ENCODE peak calls at places on chromosomes 5 and 9, in ten cellular contexts. One of them, this sample, is unnamed.

GRCh38 chr5:14775857-14776256 is 95.7 kb downstream of the ANKH start:
- DNase-seq in endothelial cell of umbilical vein: peak
- DNase-seq in chondrocyte: no peak
- DNase-seq in PC-9: peak
- DNase-seq in astrocyte of the spinal cord: peak
- DNase-seq in colonic mucosa: peak
- DNase-seq in psoas muscle: peak
- DNase-seq in mesothelial cell of epicardium: no peak
- DNase-seq in heart right ventricle: peak
- DNase-seq in uterus: no peak
- DNase-seq in this sample: peak

GRCh38 chr9:123360161-123361085 is 4.4 kb downstream of the CRB2 start:
- DNase-seq in endothelial cell of umbilical vein: no peak
- DNase-seq in chondrocyte: no peak
- DNase-seq in PC-9: peak
- DNase-seq in astrocyte of the spinal cord: no peak
- DNase-seq in colonic mucosa: peak
- DNase-seq in psoas muscle: no peak
- DNase-seq in mesothelial cell of epicardium: no peak
- DNase-seq in heart right ventricle: no peak
- DNase-seq in uterus: peak
- DNase-seq in this sample: peak

GRCh38 chr9:133950206-133950915 is 41.8 kb downstream of the VAV2 start:
- DNase-seq in endothelial cell of umbilical vein: no peak
- DNase-seq in chondrocyte: peak
- DNase-seq in PC-9: no peak
- DNase-seq in astrocyte of the spinal cord: no peak
- DNase-seq in colonic mucosa: no peak
- DNase-seq in psoas muscle: peak
- DNase-seq in mesothelial cell of epicardium: no peak
- DNase-seq in heart right ventricle: peak
- DNase-seq in uterus: no peak
- DNase-seq in this sample: no peak

GRCh38 chr5:55236800-55237199 is 3.4 kb upstream of the CCNO start:
- DNase-seq in endothelial cell of umbilical vein: no peak
- DNase-seq in chondrocyte: no peak
- DNase-seq in PC-9: no peak
- DNase-seq in astrocyte of the spinal cord: no peak
- DNase-seq in colonic mucosa: no peak
- DNase-seq in psoas muscle: no peak
- DNase-seq in mesothelial cell of epicardium: no peak
- DNase-seq in heart right ventricle: no peak
- DNase-seq in uterus: no peak
- DNase-seq in this sample: no peak

GRCh38 chr9:83596899-83597504 is 25.9 kb upstream of the IDNK start:
- DNase-seq in endothelial cell of umbilical vein: peak
- DNase-seq in chondrocyte: no peak
- DNase-seq in PC-9: peak
- DNase-seq in astrocyte of the spinal cord: peak
- DNase-seq in colonic mucosa: peak
- DNase-seq in psoas muscle: no peak
- DNase-seq in mesothelial cell of epicardium: no peak
- DNase-seq in heart right ventricle: no peak
- DNase-seq in uterus: no peak
- DNase-seq in this sample: peak

GRCh38 chr5:13878357-13878756 is 66.1 kb downstream of the DNAH5 start:
- DNase-seq in endothelial cell of umbilical vein: no peak
- DNase-seq in chondrocyte: no peak
- DNase-seq in PC-9: no peak
- DNase-seq in astrocyte of the spinal cord: no peak
- DNase-seq in colonic mucosa: no peak
- DNase-seq in psoas muscle: no peak
- DNase-seq in mesothelial cell of epicardium: no peak
- DNase-seq in heart right ventricle: no peak
- DNase-seq in uterus: no peak
- DNase-seq in this sample: no peak

GRCh38 chr9:122036988-122037387 is 56.1 kb downstream of the TTLL11 start:
- DNase-seq in endothelial cell of umbilical vein: no peak
- DNase-seq in chondrocyte: no peak
- DNase-seq in PC-9: no peak
- DNase-seq in astrocyte of the spinal cord: peak
- DNase-seq in colonic mucosa: no peak
- DNase-seq in psoas muscle: no peak
- DNase-seq in mesothelial cell of epicardium: no peak
- DNase-seq in heart right ventricle: no peak
- DNase-seq in uterus: no peak
- DNase-seq in this sample: no peak

GRCh38 chr5:157189223-157189622 is 8.6 kb downstream of the ITK start:
- DNase-seq in endothelial cell of umbilical vein: no peak
- DNase-seq in chondrocyte: no peak
- DNase-seq in PC-9: no peak
- DNase-seq in astrocyte of the spinal cord: no peak
- DNase-seq in colonic mucosa: no peak
- DNase-seq in psoas muscle: no peak
- DNase-seq in mesothelial cell of epicardium: no peak
- DNase-seq in heart right ventricle: no peak
- DNase-seq in uterus: no peak
- DNase-seq in this sample: no peak

DNA sequence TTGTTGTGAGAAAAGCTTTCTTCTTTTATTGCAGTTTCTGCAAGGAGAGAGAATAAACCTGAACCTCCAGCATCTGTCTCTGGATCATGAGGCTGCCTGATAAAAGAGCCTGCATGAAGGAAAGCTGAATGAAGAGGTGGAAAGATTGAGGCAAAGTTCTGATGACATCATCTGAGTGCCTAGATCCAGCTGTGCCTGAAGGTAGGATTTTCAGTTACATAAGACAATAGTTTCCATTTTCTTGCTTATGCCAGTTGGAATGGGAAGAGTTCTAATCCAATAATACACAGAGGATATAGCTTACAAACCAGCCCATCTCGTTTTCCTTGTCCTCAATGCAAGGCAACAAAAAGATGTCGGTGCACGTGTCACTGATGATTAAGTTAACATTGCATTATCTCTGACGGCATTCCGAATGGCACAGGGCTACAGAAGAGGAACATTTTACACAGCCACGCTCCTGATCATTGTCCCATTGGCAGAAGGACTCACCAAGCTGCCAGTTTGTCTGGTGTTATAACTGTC is 105.5 kb upstream of the ERCC6L2 start:
- DNase-seq in endothelial cell of umbilical vein: no peak
- DNase-seq in chondrocyte: no peak
- DNase-seq in PC-9: no peak
- DNase-seq in astrocyte of the spinal cord: no peak
- DNase-seq in colonic mucosa: no peak
- DNase-seq in psoas muscle: no peak
- DNase-seq in mesothelial cell of epicardium: no peak
- DNase-seq in heart right ventricle: no peak
- DNase-seq in uterus: no peak
- DNase-seq in this sample: no peak
- TF ChIP-seq CTCF in endothelial cell of umbilical vein: no peak
- TF ChIP-seq CTCF in chondrocyte: no peak
- TF ChIP-seq CTCF in PC-9: no peak
- TF ChIP-seq CTCF in astrocyte of the spinal cord: no peak
- TF ChIP-seq CTCF in colonic mucosa: no peak
- TF ChIP-seq CTCF in psoas muscle: no peak
- TF ChIP-seq CTCF in mesothelial cell of epicardium: no peak
- TF ChIP-seq CTCF in heart right ventricle: no peak
- TF ChIP-seq CTCF in uterus: no peak
- TF ChIP-seq CTCF in this sample: no peak

DNA sequence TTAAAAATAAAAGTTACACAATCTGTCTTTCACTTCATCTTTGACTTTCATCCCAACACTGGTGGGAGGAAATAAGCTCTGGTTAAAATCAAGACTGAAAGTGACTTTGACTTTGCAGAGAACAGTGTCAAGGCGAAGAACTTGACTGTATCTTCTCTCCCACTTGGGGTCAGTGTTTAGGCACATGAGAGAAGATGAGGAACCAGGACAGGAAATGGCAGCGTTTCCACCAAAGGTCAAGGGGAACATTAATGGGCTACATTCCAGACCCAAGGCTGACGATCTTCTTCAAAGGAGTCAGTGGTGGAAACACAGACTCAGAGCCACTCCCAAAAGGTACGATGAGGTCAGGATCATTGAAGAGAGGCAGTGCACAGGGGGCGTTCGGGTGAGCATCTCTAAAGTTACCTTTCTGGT is 409.5 kb downstream of the ARHGEF28 start:
- DNase-seq in endothelial cell of umbilical vein: peak
- DNase-seq in chondrocyte: no peak
- DNase-seq in PC-9: peak
- DNase-seq in astrocyte of the spinal cord: peak
- DNase-seq in colonic mucosa: peak
- DNase-seq in psoas muscle: no peak
- DNase-seq in mesothelial cell of epicardium: no peak
- DNase-seq in heart right ventricle: no peak
- DNase-seq in uterus: peak
- DNase-seq in this sample: peak
- TF ChIP-seq CTCF in endothelial cell of umbilical vein: no peak
- TF ChIP-seq CTCF in chondrocyte: peak
- TF ChIP-seq CTCF in PC-9: peak
- TF ChIP-seq CTCF in astrocyte of the spinal cord: peak
- TF ChIP-seq CTCF in colonic mucosa: peak
- TF ChIP-seq CTCF in psoas muscle: peak
- TF ChIP-seq CTCF in mesothelial cell of epicardium: no peak
- TF ChIP-seq CTCF in heart right ventricle: peak
- TF ChIP-seq CTCF in uterus: peak
- TF ChIP-seq CTCF in this sample: peak

GRCh38 chr5:76210946-76211345 is 127.8 kb downstream of the SV2C start:
- DNase-seq in endothelial cell of umbilical vein: no peak
- DNase-seq in chondrocyte: no peak
- DNase-seq in PC-9: no peak
- DNase-seq in astrocyte of the spinal cord: no peak
- DNase-seq in colonic mucosa: peak
- DNase-seq in psoas muscle: no peak
- DNase-seq in mesothelial cell of epicardium: no peak
- DNase-seq in heart right ventricle: no peak
- DNase-seq in uterus: no peak
- DNase-seq in this sample: no peak

GRCh38 chr5:76204191-76204590 is 121.0 kb downstream of the SV2C start:
- DNase-seq in endothelial cell of umbilical vein: no peak
- DNase-seq in chondrocyte: no peak
- DNase-seq in PC-9: no peak
- DNase-seq in astrocyte of the spinal cord: no peak
- DNase-seq in colonic mucosa: no peak
- DNase-seq in psoas muscle: no peak
- DNase-seq in mesothelial cell of epicardium: no peak
- DNase-seq in heart right ventricle: no peak
- DNase-seq in uterus: no peak
- DNase-seq in this sample: no peak

GRCh38 chr5:76207122-76207521 is 123.9 kb downstream of the SV2C start:
- DNase-seq in endothelial cell of umbilical vein: no peak
- DNase-seq in chondrocyte: no peak
- DNase-seq in PC-9: no peak
- DNase-seq in astrocyte of the spinal cord: no peak
- DNase-seq in colonic mucosa: no peak
- DNase-seq in psoas muscle: no peak
- DNase-seq in mesothelial cell of epicardium: no peak
- DNase-seq in heart right ventricle: no peak
- DNase-seq in uterus: no peak
- DNase-seq in this sample: no peak

GRCh38 chr5:76204713-76205112 is 121.5 kb downstream of the SV2C start:
- DNase-seq in endothelial cell of umbilical vein: no peak
- DNase-seq in chondrocyte: no peak
- DNase-seq in PC-9: no peak
- DNase-seq in astrocyte of the spinal cord: no peak
- DNase-seq in colonic mucosa: peak
- DNase-seq in psoas muscle: no peak
- DNase-seq in mesothelial cell of epicardium: no peak
- DNase-seq in heart right ventricle: no peak
- DNase-seq in uterus: no peak
- DNase-seq in this sample: peak

DNA sequence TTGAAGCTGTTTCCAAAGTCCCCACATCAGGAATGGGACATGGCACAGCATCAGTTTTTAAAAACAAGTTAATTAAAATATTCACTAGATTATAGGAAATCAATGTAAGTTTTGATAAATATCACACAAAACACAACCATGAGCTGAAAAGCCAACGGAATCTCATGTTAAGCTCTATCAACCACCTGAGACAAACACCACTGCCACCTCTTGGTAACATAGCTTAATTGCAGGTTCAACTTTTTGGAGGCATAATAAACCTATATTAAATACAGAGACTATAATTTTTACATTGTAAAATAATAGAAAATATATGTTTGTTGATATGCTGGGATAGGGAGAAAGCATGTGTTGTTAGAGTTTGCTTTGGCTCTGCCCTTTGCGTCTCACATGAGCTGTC is 126.1 kb downstream of the SV2C start:
- DNase-seq in endothelial cell of umbilical vein: no peak
- DNase-seq in chondrocyte: no peak
- DNase-seq in PC-9: no peak
- DNase-seq in astrocyte of the spinal cord: no peak
- DNase-seq in colonic mucosa: no peak
- DNase-seq in psoas muscle: no peak
- DNase-seq in mesothelial cell of epicardium: no peak
- DNase-seq in heart right ventricle: no peak
- DNase-seq in uterus: no peak
- DNase-seq in this sample: no peak
- TF ChIP-seq CTCF in endothelial cell of umbilical vein: no peak
- TF ChIP-seq CTCF in chondrocyte: peak
- TF ChIP-seq CTCF in PC-9: no peak
- TF ChIP-seq CTCF in astrocyte of the spinal cord: no peak
- TF ChIP-seq CTCF in colonic mucosa: no peak
- TF ChIP-seq CTCF in psoas muscle: no peak
- TF ChIP-seq CTCF in mesothelial cell of epicardium: no peak
- TF ChIP-seq CTCF in heart right ventricle: no peak
- TF ChIP-seq CTCF in uterus: no peak
- TF ChIP-seq CTCF in this sample: no peak

GRCh38 chr5:159510282-159510681 is 180.0 kb upstream of the IL12B start:
- DNase-seq in endothelial cell of umbilical vein: no peak
- DNase-seq in chondrocyte: peak
- DNase-seq in PC-9: peak
- DNase-seq in astrocyte of the spinal cord: peak
- DNase-seq in colonic mucosa: peak
- DNase-seq in psoas muscle: peak
- DNase-seq in mesothelial cell of epicardium: peak
- DNase-seq in heart right ventricle: peak
- DNase-seq in uterus: peak
- DNase-seq in this sample: peak
- TF ChIP-seq CTCF in endothelial cell of umbilical vein: no peak
- TF ChIP-seq CTCF in chondrocyte: peak
- TF ChIP-seq CTCF in PC-9: no peak
- TF ChIP-seq CTCF in astrocyte of the spinal cord: no peak
- TF ChIP-seq CTCF in colonic mucosa: no peak
- TF ChIP-seq CTCF in psoas muscle: no peak
- TF ChIP-seq CTCF in mesothelial cell of epicardium: no peak
- TF ChIP-seq CTCF in heart right ventricle: peak
- TF ChIP-seq CTCF in uterus: no peak
- TF ChIP-seq CTCF in this sample: no peak

GRCh38 chr9:127262621-127263020 is 2.0 kb upstream of the GARNL3 start:
- DNase-seq in endothelial cell of umbilical vein: no peak
- DNase-seq in chondrocyte: no peak
- DNase-seq in PC-9: no peak
- DNase-seq in astrocyte of the spinal cord: no peak
- DNase-seq in colonic mucosa: no peak
- DNase-seq in psoas muscle: no peak
- DNase-seq in mesothelial cell of epicardium: no peak
- DNase-seq in heart right ventricle: no peak
- DNase-seq in uterus: no peak
- DNase-seq in this sample: no peak
- TF ChIP-seq CTCF in endothelial cell of umbilical vein: no peak
- TF ChIP-seq CTCF in chondrocyte: no peak
- TF ChIP-seq CTCF in PC-9: no peak
- TF ChIP-seq CTCF in astrocyte of the spinal cord: no peak
- TF ChIP-seq CTCF in colonic mucosa: no peak
- TF ChIP-seq CTCF in psoas muscle: no peak
- TF ChIP-seq CTCF in mesothelial cell of epicardium: no peak
- TF ChIP-seq CTCF in heart right ventricle: no peak
- TF ChIP-seq CTCF in uterus: no peak
- TF ChIP-seq CTCF in this sample: no peak